ENCODE peak calls at places on chromosome 7, in eight cellular contexts. One of them, this sample, is unnamed.

GRCh38 chr7:48106906-48107659 is 18.0 kb downstream of the UPP1 start:
- DNase-seq in Panc1: no peak
- DNase-seq in GM06990: no peak
- DNase-seq in dorsolateral prefrontal cortex: no peak
- DNase-seq in upper lobe of right lung: no peak
- DNase-seq in esophagus squamous epithelium: no peak
- DNase-seq in HepG2: no peak
- DNase-seq in pancreas: no peak
- DNase-seq in this sample: no peak

GRCh38 chr7:118794419-118794818 is 569.9 kb downstream of the ANKRD7 start:
- DNase-seq in GM06990: no peak
- DNase-seq in pancreas: no peak
- DNase-seq in esophagus squamous epithelium: no peak
- DNase-seq in Panc1: no peak
- DNase-seq in dorsolateral prefrontal cortex: no peak
- DNase-seq in upper lobe of right lung: no peak
- DNase-seq in HepG2: no peak
- DNase-seq in this sample: no peak

GRCh38 chr7:2979951-2980350 is 63.7 kb downstream of the CARD11 start:
- DNase-seq in HepG2: no peak
- DNase-seq in upper lobe of right lung: peak
- DNase-seq in pancreas: no peak
- DNase-seq in esophagus squamous epithelium: no peak
- DNase-seq in dorsolateral prefrontal cortex: no peak
- DNase-seq in GM06990: no peak
- DNase-seq in Panc1: no peak
- DNase-seq in this sample: no peak

GRCh38 chr7:29319719-29320521 is 125.3 kb downstream of the CHN2 start:
- DNase-seq in upper lobe of right lung: no peak
- DNase-seq in HepG2: no peak
- DNase-seq in GM06990: peak
- DNase-seq in Panc1: no peak
- DNase-seq in dorsolateral prefrontal cortex: peak
- DNase-seq in pancreas: no peak
- DNase-seq in esophagus squamous epithelium: no peak
- DNase-seq in this sample: no peak

GRCh38 chr7:22576941-22577927 is 77.2 kb upstream of the STEAP1B start:
- DNase-seq in dorsolateral prefrontal cortex: no peak
- DNase-seq in upper lobe of right lung: no peak
- DNase-seq in pancreas: peak
- DNase-seq in Panc1: no peak
- DNase-seq in esophagus squamous epithelium: no peak
- DNase-seq in GM06990: no peak
- DNase-seq in HepG2: no peak
- DNase-seq in this sample: no peak

GRCh38 chr7:66255533-66256100 is 50.5 kb downstream of the TPST1 start:
- DNase-seq in GM06990: no peak
- DNase-seq in esophagus squamous epithelium: no peak
- DNase-seq in dorsolateral prefrontal cortex: no peak
- DNase-seq in pancreas: no peak
- DNase-seq in Panc1: no peak
- DNase-seq in HepG2: no peak
- DNase-seq in upper lobe of right lung: no peak
- DNase-seq in this sample: no peak

GRCh38 chr7:132876576-132876975 is 205.3 kb downstream of the CHCHD3 start:
- DNase-seq in dorsolateral prefrontal cortex: no peak
- DNase-seq in GM06990: no peak
- DNase-seq in HepG2: no peak
- DNase-seq in pancreas: no peak
- DNase-seq in Panc1: no peak
- DNase-seq in esophagus squamous epithelium: no peak
- DNase-seq in upper lobe of right lung: no peak
- DNase-seq in this sample: no peak

GRCh38 chr7:23210502-23210901 is 28.7 kb downstream of the NUP42 start:
- DNase-seq in pancreas: no peak
- DNase-seq in HepG2: no peak
- DNase-seq in GM06990: no peak
- DNase-seq in dorsolateral prefrontal cortex: no peak
- DNase-seq in upper lobe of right lung: no peak
- DNase-seq in Panc1: no peak
- DNase-seq in esophagus squamous epithelium: no peak
- DNase-seq in this sample: no peak

GRCh38 chr7:37395618-37396259 is 52.9 kb downstream of the ELMO1 start:
- DNase-seq in dorsolateral prefrontal cortex: no peak
- DNase-seq in GM06990: no peak
- DNase-seq in pancreas: no peak
- DNase-seq in Panc1: no peak
- DNase-seq in HepG2: no peak
- DNase-seq in upper lobe of right lung: no peak
- DNase-seq in esophagus squamous epithelium: no peak
- DNase-seq in this sample: no peak

GRCh38 chr7:103914147-103914899 is 75.1 kb downstream of the RELN start:
- DNase-seq in Panc1: no peak
- DNase-seq in GM06990: no peak
- DNase-seq in dorsolateral prefrontal cortex: no peak
- DNase-seq in pancreas: no peak
- DNase-seq in upper lobe of right lung: no peak
- DNase-seq in esophagus squamous epithelium: no peak
- DNase-seq in HepG2: no peak
- DNase-seq in this sample: no peak

GRCh38 chr7:130008941-130009847 is 42.0 kb downstream of the ZC3HC1 start:
- DNase-seq in Panc1: peak
- DNase-seq in HepG2: peak
- DNase-seq in GM06990: peak
- DNase-seq in pancreas: peak
- DNase-seq in upper lobe of right lung: peak
- DNase-seq in dorsolateral prefrontal cortex: no peak
- DNase-seq in esophagus squamous epithelium: no peak
- DNase-seq in this sample: no peak

GRCh38 chr7:106069471-106070200 is 42.5 kb downstream of the SYPL1 start:
- DNase-seq in pancreas: no peak
- DNase-seq in HepG2: no peak
- DNase-seq in upper lobe of right lung: no peak
- DNase-seq in dorsolateral prefrontal cortex: no peak
- DNase-seq in esophagus squamous epithelium: no peak
- DNase-seq in GM06990: peak
- DNase-seq in Panc1: no peak
- DNase-seq in this sample: peak

GRCh38 chr7:56115852-56116538 is at the start of gene NUPR2:
- DNase-seq in HepG2: no peak
- DNase-seq in GM06990: peak
- DNase-seq in dorsolateral prefrontal cortex: no peak
- DNase-seq in upper lobe of right lung: no peak
- DNase-seq in esophagus squamous epithelium: no peak
- DNase-seq in pancreas: peak
- DNase-seq in Panc1: no peak
- DNase-seq in this sample: no peak

GRCh38 chr7:32070406-32071360 is at the start of gene PDE1C:
- DNase-seq in pancreas: no peak
- DNase-seq in dorsolateral prefrontal cortex: peak
- DNase-seq in GM06990: no peak
- DNase-seq in HepG2: no peak
- DNase-seq in Panc1: no peak
- DNase-seq in esophagus squamous epithelium: no peak
- DNase-seq in upper lobe of right lung: no peak
- DNase-seq in this sample: peak

GRCh38 chr7:103989785-103990775 is 622 bp upstream of the RELN start:
- DNase-seq in pancreas: peak
- DNase-seq in dorsolateral prefrontal cortex: no peak
- DNase-seq in upper lobe of right lung: no peak
- DNase-seq in GM06990: no peak
- DNase-seq in HepG2: peak
- DNase-seq in esophagus squamous epithelium: no peak
- DNase-seq in Panc1: no peak
- DNase-seq in this sample: no peak

GRCh38 chr7:49670991-49671390 is 102.4 kb upstream of the VWC2 start:
- DNase-seq in dorsolateral prefrontal cortex: no peak
- DNase-seq in esophagus squamous epithelium: no peak
- DNase-seq in Panc1: no peak
- DNase-seq in upper lobe of right lung: no peak
- DNase-seq in HepG2: no peak
- DNase-seq in GM06990: no peak
- DNase-seq in pancreas: no peak
- DNase-seq in this sample: no peak

GRCh38 chr7:2248984-2249694 is 7.1 kb downstream of the NUDT1 start:
- DNase-seq in Panc1: no peak
- DNase-seq in dorsolateral prefrontal cortex: no peak
- DNase-seq in HepG2: no peak
- DNase-seq in upper lobe of right lung: peak
- DNase-seq in pancreas: no peak
- DNase-seq in esophagus squamous epithelium: no peak
- DNase-seq in GM06990: peak
- DNase-seq in this sample: peak

GRCh38 chr7:67392596-67393438 is 396.2 kb downstream of the TYW1 start:
- DNase-seq in upper lobe of right lung: no peak
- DNase-seq in esophagus squamous epithelium: no peak
- DNase-seq in GM06990: no peak
- DNase-seq in dorsolateral prefrontal cortex: no peak
- DNase-seq in pancreas: no peak
- DNase-seq in Panc1: no peak
- DNase-seq in HepG2: no peak
- DNase-seq in this sample: no peak

GRCh38 chr7:142585425-142585824 is 163.8 kb upstream of the PRSS1 start:
- DNase-seq in dorsolateral prefrontal cortex: no peak
- DNase-seq in esophagus squamous epithelium: no peak
- DNase-seq in Panc1: no peak
- DNase-seq in upper lobe of right lung: no peak
- DNase-seq in pancreas: no peak
- DNase-seq in HepG2: no peak
- DNase-seq in GM06990: no peak
- DNase-seq in this sample: no peak
- TF ChIP-seq CTCF in dorsolateral prefrontal cortex: no peak
- TF ChIP-seq CTCF in esophagus squamous epithelium: no peak
- TF ChIP-seq CTCF in Panc1: peak
- TF ChIP-seq CTCF in upper lobe of right lung: no peak
- TF ChIP-seq CTCF in pancreas: no peak
- TF ChIP-seq CTCF in HepG2: no peak
- TF ChIP-seq CTCF in GM06990: no peak
- TF ChIP-seq CTCF in this sample: no peak

GRCh38 chr7:151048911-151049463 is 656 bp downstream of the ASIC3 start:
- DNase-seq in upper lobe of right lung: no peak
- DNase-seq in dorsolateral prefrontal cortex: no peak
- DNase-seq in GM06990: no peak
- DNase-seq in esophagus squamous epithelium: no peak
- DNase-seq in pancreas: no peak
- DNase-seq in HepG2: no peak
- DNase-seq in Panc1: no peak
- DNase-seq in this sample: no peak

GRCh38 chr7:151047979-151048763 is at the start of gene ASIC3:
- DNase-seq in GM06990: no peak
- DNase-seq in upper lobe of right lung: no peak
- DNase-seq in dorsolateral prefrontal cortex: no peak
- DNase-seq in HepG2: no peak
- DNase-seq in esophagus squamous epithelium: no peak
- DNase-seq in Panc1: no peak
- DNase-seq in pancreas: no peak
- DNase-seq in this sample: no peak

GRCh38 chr7:151053091-151053490 is 4.6 kb downstream of the CDK5 start:
- DNase-seq in GM06990: no peak
- DNase-seq in upper lobe of right lung: no peak
- DNase-seq in Panc1: no peak
- DNase-seq in dorsolateral prefrontal cortex: no peak
- DNase-seq in HepG2: no peak
- DNase-seq in pancreas: no peak
- DNase-seq in esophagus squamous epithelium: no peak
- DNase-seq in this sample: no peak

GRCh38 chr7:151053751-151054150 is 3.9 kb downstream of the CDK5 start:
- DNase-seq in esophagus squamous epithelium: no peak
- DNase-seq in pancreas: no peak
- DNase-seq in dorsolateral prefrontal cortex: no peak
- DNase-seq in upper lobe of right lung: no peak
- DNase-seq in HepG2: no peak
- DNase-seq in Panc1: no peak
- DNase-seq in GM06990: no peak
- DNase-seq in this sample: no peak

GRCh38 chr7:151051108-151051507 is 2.8 kb downstream of the ASIC3 start:
- DNase-seq in esophagus squamous epithelium: no peak
- DNase-seq in GM06990: peak
- DNase-seq in pancreas: peak
- DNase-seq in HepG2: no peak
- DNase-seq in dorsolateral prefrontal cortex: peak
- DNase-seq in Panc1: no peak
- DNase-seq in upper lobe of right lung: peak
- DNase-seq in this sample: peak
- H3K4me3 ChIP-seq in esophagus squamous epithelium: no peak
- H3K4me3 ChIP-seq in GM06990: no peak
- H3K4me3 ChIP-seq in pancreas: no peak
- H3K4me3 ChIP-seq in HepG2: no peak
- H3K4me3 ChIP-seq in dorsolateral prefrontal cortex: peak
- H3K4me3 ChIP-seq in Panc1: no peak
- H3K4me3 ChIP-seq in upper lobe of right lung: no peak
- H3K4me3 ChIP-seq in this sample: peak

DNA sequence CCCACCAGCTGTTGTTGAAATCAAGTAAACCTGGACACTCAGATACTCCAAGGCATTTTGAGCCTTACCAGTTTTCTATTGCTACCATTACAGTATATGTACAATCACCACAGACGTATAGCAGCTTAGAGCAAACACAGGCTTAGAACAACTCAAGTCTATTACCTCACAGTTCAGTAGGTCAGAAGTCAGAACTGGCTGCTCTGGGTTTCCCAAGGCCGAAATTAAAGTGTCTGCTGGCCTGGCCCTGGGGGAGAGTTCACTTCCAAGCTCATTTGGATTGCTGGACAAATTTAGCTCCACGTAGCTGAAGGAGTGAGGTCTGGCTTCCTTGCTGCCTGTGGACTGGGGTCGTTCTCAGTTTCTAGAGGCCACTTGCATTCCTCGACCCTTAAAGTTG is 260.1 kb upstream of the LRRN3 start:
- DNase-seq in HepG2: peak
- DNase-seq in pancreas: no peak
- DNase-seq in dorsolateral prefrontal cortex: no peak
- DNase-seq in GM06990: no peak
- DNase-seq in esophagus squamous epithelium: no peak
- DNase-seq in Panc1: no peak
- DNase-seq in upper lobe of right lung: no peak
- DNase-seq in this sample: no peak
- TF ChIP-seq CTCF in HepG2: no peak
- TF ChIP-seq CTCF in pancreas: no peak
- TF ChIP-seq CTCF in dorsolateral prefrontal cortex: no peak
- TF ChIP-seq CTCF in GM06990: no peak
- TF ChIP-seq CTCF in esophagus squamous epithelium: no peak
- TF ChIP-seq CTCF in Panc1: no peak
- TF ChIP-seq CTCF in upper lobe of right lung: no peak
- TF ChIP-seq CTCF in this sample: no peak

DNA sequence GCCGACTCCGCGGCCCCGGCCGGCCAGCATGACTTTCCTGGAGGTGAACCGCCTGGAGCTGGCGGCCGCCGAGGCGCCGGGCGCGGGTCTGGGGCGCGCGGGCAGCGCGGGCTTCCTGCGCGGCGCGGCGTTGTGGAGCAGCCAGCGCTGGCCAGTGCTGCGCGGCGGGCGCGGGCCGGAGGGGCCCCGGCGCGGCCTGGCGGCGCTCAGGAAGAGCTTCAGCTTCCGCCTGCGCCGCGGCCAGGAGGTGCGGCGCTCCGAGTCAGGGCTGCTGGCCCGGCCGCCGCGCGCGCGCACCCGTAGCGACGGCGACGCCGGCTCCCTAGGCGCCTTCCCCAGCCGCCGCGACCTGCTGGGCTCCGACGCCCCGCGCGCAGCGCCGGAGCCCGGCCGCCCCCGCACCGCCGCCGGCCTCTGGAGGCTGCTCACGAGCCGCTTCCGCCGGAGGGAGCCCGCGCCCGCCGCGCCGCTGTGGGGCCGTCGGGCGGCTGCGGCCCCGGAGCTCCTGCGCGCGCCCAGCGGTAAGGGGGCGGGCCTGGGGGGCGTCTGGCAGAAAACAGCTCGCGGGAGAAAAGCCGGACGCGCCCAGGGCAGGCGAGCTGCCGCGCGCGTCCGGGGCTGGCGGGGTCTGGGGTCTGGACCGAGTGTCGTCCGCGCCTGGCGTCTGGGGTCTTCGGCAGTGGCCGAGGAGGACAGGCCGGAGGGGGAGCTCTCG is 29.0 kb downstream of the AGAP3 start:
- DNase-seq in GM06990: no peak
- DNase-seq in upper lobe of right lung: no peak
- DNase-seq in Panc1: no peak
- DNase-seq in pancreas: no peak
- DNase-seq in esophagus squamous epithelium: no peak
- DNase-seq in dorsolateral prefrontal cortex: no peak
- DNase-seq in HepG2: no peak
- DNase-seq in this sample: no peak
- H3K4me3 ChIP-seq in GM06990: no peak
- H3K4me3 ChIP-seq in upper lobe of right lung: peak
- H3K4me3 ChIP-seq in Panc1: peak
- H3K4me3 ChIP-seq in pancreas: no peak
- H3K4me3 ChIP-seq in esophagus squamous epithelium: peak
- H3K4me3 ChIP-seq in dorsolateral prefrontal cortex: peak
- H3K4me3 ChIP-seq in HepG2: no peak
- H3K4me3 ChIP-seq in this sample: peak

This sample was measured in left ventricle myocardium inferior.